ENCODE peak calls at places on chromosomes 11 and 22, in four cellular contexts. E, C, B and J are unnamed samples.

GRCh38 chr11:96456111-96456510 is 66.3 kb downstream of the JRKL start:
- DNase-seq in E (no peak), C (no peak), B (no peak), J (no peak)

GRCh38 chr11:1152316-1153104 is 5.2 kb upstream of the MUC5AC start:
- DNase-seq in B (no peak), E (no peak), C (no peak), J (no peak)

GRCh38 chr22:46377566-46378498 is 42.3 kb downstream of the TRMU start:
- DNase-seq in C (no peak), E (no peak), B (no peak), J (peak; percentile 92)

GRCh38 chr22:38086001-38086845 is 2.2 kb upstream of the SLC16A8 start:
- DNase-seq in B (no peak), C (no peak), E (no peak), J (no peak)

GRCh38 chr22:36753120-36753802 is 22.7 kb downstream of the IFT27 start:
- DNase-seq in B (no peak), C (no peak), E (no peak), J (peak; percentile 19)

GRCh38 chr11:36251716-36252307 is 37.4 kb downstream of the COMMD9 start:
- DNase-seq in E (no peak), B (no peak), C (no peak), J (peak; percentile 14)

GRCh38 chr11:11004069-11004468 is 146.2 kb upstream of the ZBED5 start:
- DNase-seq in B (no peak), C (no peak), E (no peak), J (no peak)

GRCh38 chr11:131375421-131375820 is 5.0 kb downstream of the NTM start:
- DNase-seq in E (no peak), C (no peak), B (no peak), J (no peak)

GRCh38 chr22:50731811-50732624 is 6.0 kb upstream of the ACR start:
- DNase-seq in E (peak; percentile 57), C (peak; percentile 50), B (no peak), J (no peak)

GRCh38 chr22:46002757-46003270 is 25.9 kb upstream of the WNT7B start:
- DNase-seq in B (no peak), E (no peak), C (no peak), J (peak; percentile 78)

GRCh38 chr11:9138612-9139579 is 47.5 kb upstream of the SCUBE2 start:
- DNase-seq in E (no peak), C (no peak), B (no peak), J (no peak)

GRCh38 chr11:2156416-2157182 is 4.4 kb downstream of the INS start:
- DNase-seq in E (peak; percentile 66), C (peak; percentile 22), B (no peak), J (peak; percentile 54)

GRCh38 chr22:19962909-19963806 is 21.5 kb upstream of the TXNRD2 start:
- DNase-seq in B (no peak), C (no peak), E (no peak), J (peak; percentile 96)